ENCODE peak calls at places on chromosome 18, in four cellular contexts. M, F, J and K are unnamed samples.

GRCh38 chr18:74631242-74632087 is 33.8 kb downstream of the ZNF407 start:
- DNase-seq in M (no peak), J (no peak), F (no peak), K (no peak)

GRCh38 chr18:48554610-48555400 is 16.0 kb downstream of the CTIF start:
- DNase-seq in J (no peak), F (no peak), M (no peak), K (no peak)

GRCh38 chr18:58639751-58640427 is 11.0 kb upstream of the ALPK2 start:
- DNase-seq in M (no peak), J (no peak), F (no peak), K (no peak)

GRCh38 chr18:1094408-1094807 is 189.7 kb downstream of the ADCYAP1 start:
- DNase-seq in F (no peak), J (no peak), M (no peak), K (no peak)

GRCh38 chr18:23712445-23712844 is 23.2 kb downstream of the LAMA3 start:
- DNase-seq in F (no peak), M (no peak), J (no peak), K (no peak)

GRCh38 chr18:58455318-58455950 is 173.5 kb downstream of the ALPK2 start:
- DNase-seq in J (no peak), M (no peak), F (no peak), K (peak)

GRCh38 chr18:69840445-69840844 is 107.2 kb downstream of the CD226 start:
- DNase-seq in F (no peak), J (no peak), M (no peak), K (no peak)

GRCh38 chr18:69250305-69251151 is 150.2 kb upstream of the DOK6 start:
- DNase-seq in J (no peak), M (no peak), F (no peak), K (no peak)

GRCh38 chr18:47975701-47976100 is 45.2 kb upstream of the SMAD2 start:
- DNase-seq in M (no peak), J (no peak), F (no peak), K (no peak)

GRCh38 chr18:75377258-75377657 is 50.2 kb downstream of the SMIM21 start:
- DNase-seq in M (no peak), J (no peak), F (no peak), K (no peak)

GRCh38 chr18:57561728-57562423 is 24.6 kb downstream of the FECH start:
- DNase-seq in F (no peak), M (no peak), J (no peak), K (no peak)

GRCh38 chr18:159037-159652 is 788 bp downstream of the USP14 start:
- DNase-seq in M (no peak), J (no peak), F (no peak), K (no peak)

GRCh38 chr18:24368749-24369148 is 28.9 kb downstream of the OSBPL1A start:
- DNase-seq in F (no peak), J (no peak), M (no peak), K (no peak)

GRCh38 chr18:55485666-55486065 is 102.3 kb downstream of the TCF4 start:
- DNase-seq in F (no peak), J (no peak), M (no peak), K (no peak)

GRCh38 chr18:75209129-75209951 is at the start of gene PTGR3:
- DNase-seq in M (peak), J (peak), F (peak), K (peak)

GRCh38 chr18:29172151-29173015 is 995.5 kb upstream of the CDH2 start:
- DNase-seq in J (no peak), F (no peak), M (no peak), K (no peak)

GRCh38 chr18:45522371-45522770 is 92.9 kb upstream of the SLC14A2 start:
- DNase-seq in F (no peak), J (no peak), M (no peak), K (no peak)

GRCh38 chr18:68397241-68398035 is 317.5 kb downstream of the TMX3 start:
- DNase-seq in F (no peak), M (no peak), J (no peak), K (no peak)

GRCh38 chr18:38718365-38718901 is 1152.8 kb upstream of the CELF4 start:
- DNase-seq in M (no peak), J (no peak), F (no peak), K (no peak)

GRCh38 chr18:48695671-48696070 is 156.8 kb downstream of the CTIF start:
- DNase-seq in M (no peak), J (no peak), F (no peak), K (no peak)

GRCh38 chr18:7370812-7371211 is 139.9 kb downstream of the LRRC30 start:
- DNase-seq in M (peak), J (no peak), F (no peak), K (peak)

GRCh38 chr18:9215221-9215933 is 78.8 kb downstream of the ANKRD12 start:
- DNase-seq in M (no peak), J (no peak), F (no peak), K (no peak)

GRCh38 chr18:46718501-46719341 is 38.1 kb downstream of the ST8SIA5 start:
- DNase-seq in F (no peak), J (no peak), M (no peak), K (no peak)

GRCh38 chr18:78698914-78699313 is 280.7 kb upstream of the SALL3 start:
- DNase-seq in M (no peak), F (no peak), J (no peak), K (no peak)

GRCh38 chr18:70195852-70196434 is 9.5 kb downstream of the RTTN start:
- DNase-seq in F (peak), M (no peak), J (no peak), K (no peak)

GRCh38 chr18:9289698-9290097 is 44.9 kb upstream of the TWSG1 start:
- DNase-seq in F (no peak), J (no peak), M (no peak), K (no peak)

GRCh38 chr18:12883003-12883683 is 894 bp downstream of the PTPN2 start:
- DNase-seq in J (no peak), F (no peak), M (no peak), K (peak)

GRCh38 chr18:35290070-35290735 is at the start of gene ZSCAN30:
- DNase-seq in M (peak), J (peak), F (peak), K (peak)

GRCh38 chr18:9575558-9575957 is 38.8 kb downstream of the PPP4R1 start:
- DNase-seq in F (peak), J (peak), M (peak), K (peak)

GRCh38 chr18:75203456-75204261 is 5.3 kb downstream of the PTGR3 start:
- DNase-seq in J (no peak), F (no peak), M (peak), K (no peak)

GRCh38 chr18:23629444-23629946 is 33.2 kb downstream of the ANKRD29 start:
- DNase-seq in M (no peak), F (peak), J (no peak), K (peak)

GRCh38 chr18:79493211-79493800 is 97.6 kb downstream of the NFATC1 start:
- DNase-seq in F (no peak), J (peak), M (peak), K (no peak)

GRCh38 chr18:66819235-66819634 is 215.3 kb upstream of the CDH19 start:
- DNase-seq in M (no peak), J (no peak), F (no peak), K (no peak)

GRCh38 chr18:23225518-23225917 is 90.2 kb downstream of the CABLES1 start:
- DNase-seq in F (no peak), J (no peak), M (peak), K (no peak)

GRCh38 chr18:70287731-70288130 is 1.1 kb upstream of the SOCS6 start:
- DNase-seq in J (no peak), M (no peak), F (no peak), K (no peak)

GRCh38 chr18:9811978-9812377 is 73.8 kb upstream of the TXNDC2 start:
- DNase-seq in F (no peak), M (no peak), J (no peak), K (no peak)

DNA sequence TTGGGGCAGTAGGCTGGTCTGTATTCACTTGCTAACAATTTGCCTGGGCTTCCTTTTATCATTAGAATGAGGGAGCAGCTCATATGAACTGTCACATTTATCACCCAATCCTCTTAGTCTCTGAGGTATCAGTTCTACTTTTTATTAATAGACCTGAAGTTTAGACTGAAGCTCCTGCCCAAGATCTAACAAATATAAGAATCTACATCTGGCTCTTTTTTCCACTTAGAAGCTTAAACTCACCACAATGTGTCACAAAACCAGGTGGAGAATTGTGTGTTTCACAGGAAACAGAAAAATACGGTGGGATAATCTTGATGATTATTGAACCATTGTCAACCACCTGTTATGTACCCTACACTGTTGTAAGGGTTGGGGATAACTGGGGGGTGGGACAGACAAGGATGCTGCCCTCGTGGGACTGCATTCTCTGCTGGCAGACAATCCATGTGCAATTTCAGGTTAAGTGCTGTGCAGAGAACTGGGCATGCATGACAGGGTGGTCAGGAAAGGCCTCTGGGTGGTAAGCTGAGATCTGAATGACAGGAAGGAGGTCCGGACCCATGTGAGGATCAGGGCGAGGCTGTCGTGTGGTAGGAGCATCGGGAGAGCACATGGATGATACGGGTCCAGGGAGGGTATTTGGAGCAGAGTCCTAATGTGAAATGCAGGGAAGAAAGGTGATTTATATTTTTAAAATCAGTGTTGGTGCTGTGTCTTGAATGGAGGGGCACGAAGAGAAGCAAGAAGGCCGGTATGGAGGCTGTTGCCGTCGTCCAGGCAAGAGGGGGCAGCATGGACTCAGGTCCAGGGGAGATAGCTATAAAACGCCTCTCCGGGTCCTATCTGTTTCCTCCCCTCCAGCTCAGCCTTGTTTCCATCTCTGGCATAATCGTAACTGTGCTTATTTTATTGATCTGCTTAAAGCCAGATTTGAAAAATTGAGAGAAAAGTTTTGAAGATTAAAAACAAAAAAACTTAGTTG is 17.6 kb downstream of the MYL12B start:
- DNase-seq in M (no peak), J (no peak), F (no peak), K (no peak)
- H3K4me3 ChIP-seq in M (no peak), J (no peak), F (no peak), K (no peak)

GRCh38 chr18:34223164-34223892 is 1.4 kb downstream of the NOL4 start:
- DNase-seq in M (no peak), J (no peak), F (no peak), K (no peak)
- TF ChIP-seq EP300 in M (no peak), J (no peak), F (no peak), K (no peak)

GRCh38 chr18:77495982-77496690 is 246.5 kb downstream of the GALR1 start:
- DNase-seq in M (no peak), F (no peak), J (no peak), K (no peak)

DNA sequence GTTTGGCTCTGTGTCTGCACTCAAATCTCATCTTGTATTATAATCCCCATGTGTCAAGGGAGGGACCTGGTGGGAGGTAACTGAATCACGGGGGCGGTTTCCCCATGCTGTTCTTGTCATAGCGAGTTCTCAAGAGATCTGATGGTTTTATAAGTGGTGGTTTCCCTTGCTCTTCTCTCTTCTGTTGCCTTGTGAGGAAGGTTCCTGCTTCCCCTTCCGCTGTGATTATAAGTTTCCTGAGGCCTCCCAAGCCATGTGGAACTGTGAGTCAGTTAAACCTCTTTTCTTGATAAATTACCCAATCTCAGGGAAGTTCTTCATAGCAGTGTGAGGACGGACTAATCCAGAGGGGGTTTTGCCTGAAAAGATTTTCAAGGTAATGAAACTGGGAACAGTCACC is 245.4 kb downstream of the GALR1 start:
- DNase-seq in J (no peak), M (no peak), F (no peak), K (no peak)
- H3K27ac ChIP-seq in J (no peak), M (no peak), F (no peak), K (no peak)

GRCh38 chr18:25561923-25562322 is 210.0 kb upstream of the ZNF521 start:
- DNase-seq in M (no peak), F (peak), J (no peak), K (no peak)

GRCh38 chr18:25568926-25569325 is 217.0 kb upstream of the ZNF521 start:
- DNase-seq in J (no peak), M (no peak), F (no peak), K (no peak)

GRCh38 chr18:25560369-25560768 is 208.4 kb upstream of the ZNF521 start:
- DNase-seq in F (no peak), M (no peak), J (no peak), K (no peak)

GRCh38 chr18:25563816-25564370 is 211.9 kb upstream of the ZNF521 start:
- DNase-seq in J (no peak), M (no peak), F (no peak), K (no peak)

DNA sequence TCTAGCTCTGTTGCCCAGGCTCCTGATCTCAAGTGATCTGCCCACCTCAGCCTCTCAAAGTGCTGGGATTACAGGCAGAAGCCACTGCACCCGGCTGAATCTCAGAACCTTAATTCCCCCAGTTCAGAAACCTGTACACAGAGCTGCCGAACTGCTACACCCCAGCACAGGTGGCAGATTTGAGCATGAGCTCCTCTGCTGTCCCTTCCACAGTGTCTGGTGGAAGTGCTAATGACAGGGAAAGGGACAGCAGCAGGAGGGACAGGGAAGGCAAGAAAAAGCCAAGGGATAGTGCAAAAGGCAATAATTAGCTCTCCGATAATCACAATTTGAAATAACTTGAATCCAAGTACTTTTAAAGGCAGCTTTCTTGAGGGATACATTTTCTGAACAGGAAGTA is 211.4 kb upstream of the ZNF521 start:
- DNase-seq in F (no peak), J (no peak), M (no peak), K (no peak)
- H3K4me3 ChIP-seq in F (no peak), J (no peak), M (no peak), K (no peak)

GRCh38 chr18:62850619-62851306 is 135.4 kb downstream of the PHLPP1 start:
- DNase-seq in F (no peak), J (no peak), M (no peak), K (no peak)
- TF ChIP-seq EP300 in F (no peak), J (no peak), M (no peak), K (no peak)